ENCODE peak calls at places on chromosomes 2 and 18, in six cellular contexts. E is cardiac fibroblast, R is progenitor cell of endocrine pancreas, D is fibroblast of mammary gland, A is body of pancreas, G is HepG2. X is an unnamed sample.

GRCh38 chr2:152577611-152578010 is 139.7 kb downstream of the PRPF40A start:
- DNase-seq in E (no peak), R (no peak), D (no peak), A (no peak), G (no peak), X (no peak)

GRCh38 chr2:128777091-128778045 is 458.7 kb upstream of the HS6ST1 start:
- DNase-seq in E (no peak), R (no peak), D (no peak), A (peak), G (no peak), X (no peak)

GRCh38 chr18:24534737-24535136 is 74.3 kb downstream of the HRH4 start:
- DNase-seq in E (no peak), R (no peak), D (no peak), A (no peak), G (no peak), X (no peak)

GRCh38 chr2:83196225-83196624 is 1262.9 kb downstream of the SUCLG1 start:
- DNase-seq in E (peak), R (no peak), D (peak), A (no peak), G (peak), X (peak)

GRCh38 chr2:43459455-43459854 is 136.4 kb downstream of the THADA start:
- DNase-seq in E (peak), R (no peak), D (peak), A (no peak), G (peak), X (no peak)

GRCh38 chr2:46811379-46812310 is 104.0 kb downstream of the MCFD2 start:
- DNase-seq in E (no peak), R (no peak), D (no peak), A (no peak), G (no peak), X (no peak)

GRCh38 chr2:31012384-31012783 is 125.9 kb downstream of the GALNT14 start:
- DNase-seq in E (no peak), R (no peak), D (no peak), A (no peak), G (no peak), X (no peak)

GRCh38 chr2:45458909-45459563 is 152.0 kb downstream of the SRBD1 start:
- DNase-seq in E (peak), R (no peak), D (peak), A (peak), G (peak), X (no peak)

GRCh38 chr2:97774425-97774824 is 61.0 kb downstream of the ZAP70 start:
- DNase-seq in E (peak), R (peak), D (peak), A (no peak), G (peak), X (no peak)

GRCh38 chr2:140893685-140894084 is 1237.1 kb downstream of the LRP1B start:
- DNase-seq in E (peak), R (no peak), D (peak), A (no peak), G (no peak), X (no peak)

GRCh38 chr2:9554841-9555337 is 741 bp downstream of the ADAM17 start:
- DNase-seq in E (peak), R (no peak), D (peak), A (peak), G (peak), X (no peak)

GRCh38 chr2:145652992-145653545 is 1133.2 kb upstream of the ZEB2 start:
- DNase-seq in E (peak), R (no peak), D (peak), A (no peak), G (no peak), X (no peak)

GRCh38 chr2:120511546-120512320 is 165.8 kb downstream of the INHBB start:
- DNase-seq in E (no peak), R (no peak), D (no peak), A (no peak), G (no peak), X (no peak)

GRCh38 chr2:130920417-130921030 is 83.8 kb downstream of the ARHGEF4 start:
- DNase-seq in E (peak), R (peak), D (peak), A (peak), G (peak), X (no peak)

GRCh38 chr2:37618326-37618725 is 53.1 kb downstream of the CDC42EP3 start:
- DNase-seq in E (no peak), R (no peak), D (no peak), A (no peak), G (no peak), X (no peak)

GRCh38 chr2:39304200-39304599 is 60.4 kb upstream of the CDKL4 start:
- DNase-seq in E (peak), R (no peak), D (peak), A (no peak), G (no peak), X (no peak)

GRCh38 chr2:9800975-9801723 is 42.1 kb upstream of the TAF1B start:
- DNase-seq in E (peak), R (no peak), D (peak), A (peak), G (peak), X (no peak)

GRCh38 chr2:239801404-239802100 is 223.6 kb downstream of the NDUFA10 start:
- DNase-seq in E (no peak), R (no peak), D (no peak), A (peak), G (no peak), X (no peak)

GRCh38 chr2:223853425-223853837 is 16.0 kb upstream of the AP1S3 start:
- DNase-seq in E (peak), R (no peak), D (peak), A (no peak), G (peak), X (no peak)

GRCh38 chr2:52724585-52724984 is 1043.0 kb upstream of the CHAC2 start:
- DNase-seq in E (no peak), R (no peak), D (no peak), A (no peak), G (no peak), X (no peak)

GRCh38 chr2:1136807-1137663 is 186.4 kb downstream of the SNTG2 start:
- DNase-seq in E (no peak), R (no peak), D (no peak), A (no peak), G (no peak), X (no peak)

GRCh38 chr2:234425923-234426603 is 70.8 kb downstream of the ARL4C start:
- DNase-seq in E (no peak), R (no peak), D (no peak), A (no peak), G (no peak), X (peak)

GRCh38 chr18:79515944-79516351 is 120.2 kb downstream of the NFATC1 start:
- DNase-seq in E (no peak), R (no peak), D (no peak), A (peak), G (peak), X (no peak)

GRCh38 chr2:39379643-39380524 is 57.2 kb downstream of the MAP4K3 start:
- DNase-seq in E (peak), R (no peak), D (peak), A (no peak), G (peak), X (no peak)

GRCh38 chr2:206113148-206113547 is 27.2 kb upstream of the INO80D start:
- DNase-seq in E (peak), R (no peak), D (peak), A (no peak), G (no peak), X (no peak)

GRCh38 chr2:47250576-47251403 is 95.7 kb upstream of the STPG4 start:
- DNase-seq in E (peak), R (no peak), D (no peak), A (no peak), G (no peak), X (no peak)

GRCh38 chr2:106561356-106561755 is 74.2 kb downstream of the CD8B2 start:
- DNase-seq in E (no peak), R (no peak), D (no peak), A (no peak), G (no peak), X (no peak)

GRCh38 chr18:48956378-48956777 is 5.6 kb upstream of the SMAD7 start:
- DNase-seq in E (peak), R (no peak), D (peak), A (no peak), G (no peak), X (no peak)

GRCh38 chr2:45962522-45962921 is 311.0 kb downstream of the PRKCE start:
- DNase-seq in E (peak), R (no peak), D (peak), A (peak), G (no peak), X (peak)

GRCh38 chr2:74441690-74442482 is at the start of gene RTKN:
- DNase-seq in E (no peak), R (peak), D (no peak), A (peak), G (peak), X (peak)

GRCh38 chr2:71603311-71603794 is 150.0 kb downstream of the DYSF start:
- DNase-seq in E (peak), R (no peak), D (no peak), A (no peak), G (no peak), X (no peak)

GRCh38 chr2:184463102-184463865 is 135.0 kb upstream of the ZNF804A start:
- DNase-seq in E (no peak), R (no peak), D (no peak), A (peak), G (peak), X (no peak)

GRCh38 chr18:79525556-79526467 is 130.1 kb downstream of the NFATC1 start:
- DNase-seq in E (no peak), R (no peak), D (no peak), A (no peak), G (no peak), X (no peak)

DNA sequence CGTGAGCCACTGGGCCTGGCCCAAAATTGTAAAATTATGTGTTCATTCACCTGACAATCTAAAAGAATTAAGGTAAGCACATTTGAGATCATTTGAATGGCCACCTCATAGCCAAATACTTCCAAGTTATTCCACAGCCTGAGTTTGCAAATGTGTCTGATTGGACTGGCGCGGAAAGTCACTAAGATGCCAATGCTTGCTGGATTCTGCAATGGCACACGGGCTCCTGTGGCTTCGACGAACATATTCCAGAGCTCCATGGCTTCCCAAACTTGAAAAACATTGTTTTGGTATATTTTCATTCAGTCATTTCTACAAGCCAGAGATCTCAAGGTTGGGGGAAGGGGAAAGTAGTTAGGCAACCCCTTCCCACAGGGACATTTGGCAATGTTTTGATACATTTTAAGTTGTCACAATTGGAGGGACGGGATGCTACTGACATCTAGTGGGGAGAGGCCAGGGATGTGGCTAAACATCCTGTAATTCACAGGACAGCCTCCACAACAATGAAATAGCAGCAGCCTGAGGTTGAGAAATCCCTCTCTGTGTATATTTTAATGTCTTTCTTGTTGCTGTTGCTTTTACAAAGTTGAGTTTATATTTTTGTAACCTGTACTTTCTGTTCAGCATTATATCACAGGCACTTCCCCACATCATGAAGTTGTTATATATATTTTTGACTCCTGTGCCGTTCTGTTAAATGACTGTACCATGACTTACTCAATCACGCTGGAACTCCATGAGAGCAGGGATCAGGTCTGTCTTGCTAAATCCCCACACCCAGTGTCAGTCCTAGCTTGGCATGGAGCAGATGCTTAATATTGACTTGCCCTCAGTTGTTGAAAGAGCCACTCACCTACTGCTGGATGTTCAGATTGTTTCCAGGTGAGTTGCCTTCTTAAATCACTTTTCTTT is 56.9 kb downstream of the COL4A4 start:
- DNase-seq in E (peak), R (peak), D (peak), A (peak), G (peak), X (peak)
- TF ChIP-seq CTCF in E (peak), R (peak), D (peak), A (peak), G (peak), X (peak)

GRCh38 chr2:88628569-88628939 is 1.3 kb upstream of the EIF2AK3 start:
- DNase-seq in E (no peak), R (no peak), D (no peak), A (peak), G (no peak), X (peak)

GRCh38 chr2:88624477-88624876 is 2.8 kb downstream of the EIF2AK3 start:
- DNase-seq in E (no peak), R (no peak), D (no peak), A (no peak), G (no peak), X (no peak)

GRCh38 chr2:88627856-88628568 is 748 bp upstream of the EIF2AK3 start:
- DNase-seq in E (peak), R (peak), D (peak), A (peak), G (no peak), X (peak)

GRCh38 chr2:88626171-88627054 is 851 bp downstream of the EIF2AK3 start:
- DNase-seq in E (peak), R (peak), D (no peak), A (peak), G (no peak), X (peak)

DNA sequence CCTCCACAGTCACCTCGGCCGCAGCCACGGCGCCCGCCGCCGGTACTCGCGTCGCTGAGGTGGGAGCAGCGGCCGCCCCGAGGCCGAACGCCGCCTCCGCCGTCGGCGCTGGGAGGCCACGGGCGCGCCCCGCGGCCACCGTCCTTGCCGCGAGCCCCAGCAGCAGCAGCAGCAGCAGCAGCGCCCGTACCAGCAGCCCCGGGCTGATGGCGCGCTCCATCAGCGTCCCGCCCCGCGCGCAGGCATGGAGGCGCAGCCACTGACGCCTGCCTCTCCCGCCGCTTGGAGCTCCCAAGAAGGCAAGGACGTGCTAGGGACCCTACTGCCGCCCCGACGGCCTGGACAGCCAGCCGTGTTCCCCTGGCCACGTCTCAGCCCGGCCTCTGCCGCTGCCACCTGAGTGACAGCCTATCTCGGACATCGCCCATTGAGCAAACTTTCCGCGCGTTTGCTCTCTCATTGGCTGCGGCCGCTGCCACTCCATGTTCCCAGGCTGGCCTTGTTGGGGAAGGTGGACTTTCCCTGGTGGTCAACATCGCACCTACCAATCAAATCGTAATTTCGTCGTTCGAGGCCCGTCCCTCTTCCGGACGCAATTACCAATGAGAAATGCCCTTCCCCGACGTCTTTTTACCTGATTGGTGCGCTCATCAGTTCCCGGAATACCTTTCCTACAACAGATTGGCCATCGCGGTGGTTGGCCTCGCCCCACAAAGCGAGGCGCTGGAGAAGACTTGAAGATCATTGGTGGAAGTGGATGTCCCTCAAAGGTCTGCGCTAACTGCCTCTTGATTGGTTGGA is at the start of gene EIF2AK3:
- DNase-seq in E (peak), R (peak), D (peak), A (peak), G (peak), X (peak)
- TF ChIP-seq CTCF in E (no peak), R (no peak), D (no peak), A (peak), G (no peak), X (peak)

DNA sequence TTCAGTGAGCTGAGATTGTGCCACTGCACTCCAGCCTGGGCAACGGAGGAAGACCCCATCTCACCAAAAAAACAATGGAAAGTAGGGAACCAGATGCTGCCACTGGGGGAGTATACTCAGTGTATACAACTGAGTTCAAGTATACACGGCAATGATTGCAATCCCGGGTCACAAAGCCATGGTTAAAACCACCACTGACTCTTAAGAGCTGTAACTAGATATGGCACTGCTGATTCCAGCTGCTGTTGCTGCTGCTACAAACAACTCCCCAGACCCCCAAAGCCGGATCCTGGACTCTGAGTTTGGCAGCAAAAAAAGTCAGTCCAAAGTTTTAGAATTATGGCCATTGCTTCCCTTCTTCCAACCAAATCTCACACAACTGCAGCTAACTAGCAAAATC is 43.6 kb upstream of the COX7A2L start:
- DNase-seq in E (no peak), R (no peak), D (no peak), A (no peak), G (no peak), X (no peak)
- TF ChIP-seq CTCF in E (no peak), R (no peak), D (no peak), A (no peak), G (no peak), X (no peak)

DNA sequence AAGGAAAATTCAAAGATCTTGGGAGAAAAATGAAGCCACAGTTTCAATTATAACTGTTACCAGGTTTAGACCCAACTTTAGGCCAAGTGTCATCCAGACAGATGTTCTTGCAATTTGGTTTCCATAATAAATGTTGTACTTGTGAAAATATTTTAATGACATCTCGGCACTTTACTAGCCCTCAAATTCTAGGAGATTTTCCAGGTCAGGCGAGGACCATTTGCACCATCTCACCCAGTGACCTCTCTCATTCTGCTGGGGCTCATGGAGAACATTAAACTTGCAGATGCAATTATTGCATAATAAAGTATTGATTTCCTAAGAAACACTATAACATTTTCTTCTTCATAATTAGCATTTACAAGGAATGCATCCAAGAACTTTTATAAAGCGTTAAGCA is 329.6 kb upstream of the MEIS1 start:
- DNase-seq in E (no peak), R (no peak), D (no peak), A (no peak), G (no peak), X (no peak)
- TF ChIP-seq CTCF in E (no peak), R (no peak), D (no peak), A (no peak), G (no peak), X (no peak)

GRCh38 chr2:86283461-86284030 is 53.9 kb downstream of the REEP1 start:
- DNase-seq in E (no peak), R (no peak), D (no peak), A (no peak), G (no peak), X (no peak)
- TF ChIP-seq CTCF in E (no peak), R (no peak), D (no peak), A (no peak), G (no peak), X (no peak)

GRCh38 chr2:99635710-99636431 is 146.1 kb upstream of the REV1 start:
- DNase-seq in E (peak), R (no peak), D (peak), A (peak), G (no peak), X (peak)
- TF ChIP-seq CTCF in E (no peak), R (no peak), D (no peak), A (no peak), G (no peak), X (no peak)

GRCh38 chr2:200584639-200585038 is 1.2 kb upstream of the AOX1 start:
- DNase-seq in E (no peak), R (no peak), D (no peak), A (no peak), G (no peak), X (no peak)

GRCh38 chr2:200575957-200576356 is 9.9 kb upstream of the AOX1 start:
- DNase-seq in E (peak), R (no peak), D (peak), A (no peak), G (no peak), X (no peak)

GRCh38 chr2:200577000-200577399 is 8.8 kb upstream of the AOX1 start:
- DNase-seq in E (no peak), R (no peak), D (no peak), A (no peak), G (no peak), X (no peak)

DNA sequence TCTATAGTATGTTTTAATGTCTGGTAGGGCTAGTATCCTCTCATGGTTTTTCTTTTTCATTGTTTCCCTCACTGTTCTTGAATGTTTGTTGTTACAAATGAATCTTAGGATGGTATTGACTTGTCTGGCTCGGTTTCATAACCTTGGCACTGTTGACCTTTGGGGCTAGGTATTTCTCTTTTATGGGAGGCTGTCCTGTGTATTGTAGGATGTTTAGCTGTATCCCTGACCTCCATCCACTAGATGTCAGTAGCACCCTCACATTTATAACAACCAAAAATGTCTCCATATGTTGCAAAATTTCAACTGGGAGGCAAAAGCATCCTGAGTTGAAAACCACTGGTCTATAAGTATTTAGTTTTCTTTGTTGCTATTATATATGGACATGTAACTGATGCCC is 7.0 kb upstream of the AOX1 start:
- DNase-seq in E (peak), R (no peak), D (peak), A (no peak), G (peak), X (peak)
- TF ChIP-seq CTCF in E (peak), R (peak), D (peak), A (peak), G (peak), X (peak)

DNA sequence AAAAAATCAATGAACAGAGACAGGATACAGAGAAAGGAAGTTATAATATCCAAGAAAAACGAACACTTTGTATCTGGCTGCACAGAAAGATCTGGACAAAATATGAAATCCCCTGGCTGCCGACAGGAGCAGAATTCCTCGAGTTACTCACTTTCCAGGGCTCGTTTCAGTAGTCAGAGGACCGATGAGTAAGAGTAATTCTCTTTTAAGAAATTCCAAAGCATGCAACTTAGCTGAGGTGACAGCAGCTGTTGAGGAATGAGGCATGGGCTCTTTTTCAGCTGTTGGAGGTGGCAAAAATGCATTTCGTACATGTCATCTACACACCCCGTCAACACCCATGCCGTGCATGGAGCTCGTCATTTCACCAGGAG is 210.7 kb upstream of the SMIM21 start:
- DNase-seq in E (peak), R (no peak), D (peak), A (no peak), G (no peak), X (no peak)
- TF ChIP-seq CTCF in E (peak), R (no peak), D (peak), A (no peak), G (no peak), X (no peak)